ENCODE peak calls at places on chromosomes 1 and 21, in six cellular contexts. B is stimulated activated CD8-positive, alpha-beta memory T cell treated with anti-CD3 and anti-CD28 coated beads, Interleukin-2, amount 100 ng/mL, for 1 hour; P is DMS153; W is RPMI8226; G is GM13977; U is Ammon's horn. T is an unnamed sample.

GRCh38 chr1:184801503-184801902 is 46.8 kb upstream of the EDEM3 start:
- DNase-seq in B (no peak), P (no peak), W (no peak), G (no peak), U (no peak), T (peak)

GRCh38 chr1:156709743-156710489 is 4.5 kb upstream of the CRABP2 start:
- DNase-seq in B (no peak), P (peak), W (peak), G (no peak), U (peak), T (peak)

GRCh38 chr1:168243636-168244212 is 17.9 kb downstream of the SFT2D2 start:
- DNase-seq in B (no peak), P (no peak), W (no peak), G (no peak), U (no peak), T (peak)

GRCh38 chr1:223230161-223230881 is 87.3 kb upstream of the TLR5 start:
- DNase-seq in B (no peak), P (no peak), W (no peak), G (no peak), U (no peak), T (peak)

GRCh38 chr1:179745131-179745611 is 2.1 kb downstream of the FAM163A start:
- DNase-seq in B (no peak), P (no peak), W (no peak), G (no peak), U (no peak), T (no peak)

GRCh38 chr1:85611856-85612255 is 31.3 kb downstream of the CCN1 start:
- DNase-seq in B (no peak), P (no peak), W (no peak), G (no peak), U (no peak), T (peak)

GRCh38 chr21:42716074-42716473 is 62.7 kb downstream of the PDE9A start:
- DNase-seq in B (no peak), P (no peak), W (no peak), G (no peak), U (no peak), T (no peak)

GRCh38 chr1:31674626-31675025 is 29.2 kb downstream of the COL16A1 start:
- DNase-seq in B (no peak), P (no peak), W (no peak), G (no peak), U (no peak), T (no peak)

GRCh38 chr1:95133687-95134086 is 16.5 kb downstream of the TLCD4 start:
- DNase-seq in B (no peak), P (no peak), W (no peak), G (no peak), U (no peak), T (no peak)